ENCODE peak calls at places on chromosomes 4 and X, in five cellular contexts. R is GM12891, H is HepG2, Q is K562, D is H1. W is an unnamed sample.

GRCh38 chr4:120816385-120816784 is 106.1 kb downstream of the PRDM5 start:
- DNase-seq in R (no peak), H (no peak), Q (no peak), D (no peak), W (no peak)

GRCh38 chrX:48937065-48937907 is 18.5 kb upstream of the PIM2 start:
- DNase-seq in R (no peak), H (no peak), Q (peak), D (no peak), W (peak)

GRCh38 chr4:54541426-54542118 is 116.2 kb upstream of the KIT start:
- DNase-seq in R (no peak), H (no peak), Q (peak), D (no peak), W (no peak)

GRCh38 chr4:7383251-7383650 is 51.5 kb downstream of the PSAPL1 start:
- DNase-seq in R (no peak), H (no peak), Q (no peak), D (no peak), W (no peak)

GRCh38 chrX:148492057-148492456 is 8.4 kb upstream of the AFF2 start:
- DNase-seq in R (no peak), H (no peak), Q (no peak), D (no peak), W (no peak)

GRCh38 chr4:15034071-15034764 is 31.9 kb downstream of the CPEB2 start:
- DNase-seq in R (no peak), H (no peak), Q (no peak), D (no peak), W (no peak)

GRCh38 chr4:153610623-153611376 is 73.3 kb upstream of the TLR2 start:
- DNase-seq in R (no peak), H (no peak), Q (no peak), D (no peak), W (no peak)

GRCh38 chrX:81957900-81958545 is 756.1 kb downstream of the SH3BGRL start:
- DNase-seq in R (peak), H (no peak), Q (no peak), D (no peak), W (peak)

GRCh38 chr4:101393256-101393655 is 45.9 kb upstream of the PPP3CA start:
- DNase-seq in R (no peak), H (peak), Q (no peak), D (no peak), W (no peak)

GRCh38 chrX:152923599-152923998 is 25.7 kb downstream of the ZNF185 start:
- DNase-seq in R (no peak), H (no peak), Q (no peak), D (no peak), W (no peak)

GRCh38 chrX:22110729-22111494 is 78.8 kb downstream of the PHEX start:
- DNase-seq in R (no peak), H (no peak), Q (no peak), D (no peak), W (no peak)

GRCh38 chr4:185479507-185479971 is 8.0 kb upstream of the CCDC110 start:
- DNase-seq in R (peak), H (no peak), Q (no peak), D (no peak), W (peak)

DNA sequence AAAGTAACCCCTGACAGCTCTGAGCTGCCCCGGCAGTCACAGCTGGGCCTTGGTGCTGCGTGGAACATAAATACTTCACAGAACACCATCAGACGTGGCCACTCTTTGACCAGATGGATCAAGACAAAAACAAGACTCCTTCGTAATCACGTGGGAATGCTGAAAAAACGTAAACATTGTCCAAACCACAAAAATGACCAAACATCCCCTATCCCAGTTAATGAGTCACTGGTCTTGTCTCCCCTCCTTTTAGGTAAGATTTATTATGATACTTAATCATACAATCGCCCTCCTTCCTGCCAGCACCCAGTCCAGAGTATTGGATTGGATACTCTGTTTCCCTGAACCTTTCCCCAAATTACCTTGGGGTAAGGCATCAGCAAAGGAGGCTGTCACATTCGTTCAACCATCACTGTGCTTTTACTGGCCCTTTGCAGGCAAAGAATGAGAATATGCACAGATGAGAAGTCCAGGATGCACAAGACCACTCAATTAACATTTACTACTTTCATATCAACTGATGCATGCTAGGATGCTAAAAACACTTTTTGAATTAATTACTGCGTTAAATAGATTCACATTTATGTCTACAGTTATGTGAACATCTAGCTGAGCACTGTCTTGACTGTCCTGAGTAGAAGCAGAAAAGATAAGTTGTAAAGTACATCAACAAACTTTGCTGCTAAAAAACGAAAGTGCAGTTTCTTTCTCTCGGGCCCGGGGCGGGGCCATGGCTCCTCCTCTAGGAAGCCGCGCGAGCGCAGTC is 502 bp upstream of the TCEANC start:
- DNase-seq in R (no peak), H (no peak), Q (peak), D (no peak), W (no peak)
- TF ChIP-seq POLR2A in R (no peak), H (no peak), Q (no peak), D (no peak), W (no peak)

GRCh38 chr4:21544410-21544809 is 404.2 kb downstream of the KCNIP4 start:
- DNase-seq in R (no peak), H (no peak), Q (no peak), D (no peak), W (no peak)
- TF ChIP-seq TAF1 in R (no peak), H (no peak), Q (no peak), D (no peak), W (no peak)

GRCh38 chr4:94722270-94722669 is 35.5 kb upstream of the BMPR1B start:
- DNase-seq in R (no peak), H (no peak), Q (no peak), D (no peak), W (no peak)
- TF ChIP-seq POLR2A in R (no peak), H (no peak), Q (no peak), D (no peak), W (no peak)

GRCh38 chr4:113497154-113497553 is 264.4 kb downstream of the CAMK2D start:
- DNase-seq in R (no peak), H (no peak), Q (no peak), D (no peak), W (no peak)

GRCh38 chr4:113499166-113499565 is 262.4 kb downstream of the CAMK2D start:
- DNase-seq in R (no peak), H (peak), Q (no peak), D (no peak), W (no peak)

GRCh38 chr4:113496698-113497097 is 264.8 kb downstream of the CAMK2D start:
- DNase-seq in R (no peak), H (no peak), Q (no peak), D (no peak), W (no peak)

GRCh38 chr4:113502476-113502875 is 259.1 kb downstream of the CAMK2D start:
- DNase-seq in R (no peak), H (peak), Q (no peak), D (no peak), W (no peak)

GRCh38 chr4:113499696-113500095 is 261.8 kb downstream of the CAMK2D start:
- DNase-seq in R (no peak), H (peak), Q (no peak), D (no peak), W (no peak)
- TF ChIP-seq TAF1 in R (no peak), H (no peak), Q (no peak), D (no peak), W (no peak)

GRCh38 chr4:1721666-1722550 is 587 bp downstream of the TACC3 start:
- DNase-seq in R (no peak), H (no peak), Q (peak), D (no peak), W (no peak)

GRCh38 chr4:1721003-1721665 is at the start of the genes TACC3 and TMEM129:
- DNase-seq in R (peak), H (peak), Q (peak), D (peak), W (peak)

GRCh38 chr4:1722551-1723071 is 1.3 kb downstream of the TACC3 start:
- DNase-seq in R (no peak), H (no peak), Q (no peak), D (no peak), W (no peak)

GRCh38 chr4:1718095-1718850 is 2.9 kb downstream of the TMEM129 start:
- DNase-seq in R (no peak), H (no peak), Q (no peak), D (no peak), W (no peak)

DNA sequence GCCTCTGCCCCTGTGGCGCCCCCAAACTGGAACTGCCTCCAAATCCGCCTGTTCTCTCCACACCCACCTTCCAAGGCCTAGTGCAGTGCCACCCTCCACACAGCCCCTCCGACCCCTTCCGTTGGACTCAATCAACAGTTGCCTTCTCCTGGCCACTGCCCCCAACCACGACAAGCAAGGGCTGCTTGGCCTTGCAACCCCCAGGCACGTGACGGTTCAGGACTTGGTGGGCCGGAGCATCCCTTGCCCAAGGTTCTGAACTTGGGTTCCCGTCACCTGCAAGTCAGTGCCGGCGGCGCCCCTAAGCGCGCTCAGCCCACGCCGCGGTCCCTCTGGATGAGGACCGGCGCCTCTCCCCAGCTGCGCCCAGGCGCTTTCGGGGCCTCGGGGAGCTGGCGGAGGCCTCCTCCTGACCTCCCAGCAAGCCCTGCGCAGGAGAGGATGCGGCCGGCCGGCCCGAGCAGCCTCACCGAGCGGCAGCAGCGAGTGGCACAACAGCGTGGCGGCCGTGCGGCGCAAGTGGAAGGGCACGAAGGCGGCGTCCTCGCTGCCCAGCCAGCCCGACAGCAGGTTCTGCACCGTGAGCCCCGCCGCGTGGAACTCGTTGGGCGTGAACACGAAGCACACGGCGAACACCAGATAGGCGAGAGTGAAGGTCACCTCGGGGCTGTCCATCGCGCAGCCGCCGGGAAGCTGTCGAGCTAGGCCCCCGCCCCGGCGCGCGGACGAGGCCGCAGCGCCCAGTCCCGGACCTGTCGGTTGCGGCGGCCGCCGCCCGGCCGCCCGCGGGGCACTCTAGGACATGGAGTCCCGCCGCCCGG is 750 bp downstream of the TMEM129 start:
- DNase-seq in R (no peak), H (no peak), Q (peak), D (no peak), W (no peak)
- TF ChIP-seq POLR2A in R (no peak), H (no peak), Q (peak), D (peak), W (no peak)

DNA sequence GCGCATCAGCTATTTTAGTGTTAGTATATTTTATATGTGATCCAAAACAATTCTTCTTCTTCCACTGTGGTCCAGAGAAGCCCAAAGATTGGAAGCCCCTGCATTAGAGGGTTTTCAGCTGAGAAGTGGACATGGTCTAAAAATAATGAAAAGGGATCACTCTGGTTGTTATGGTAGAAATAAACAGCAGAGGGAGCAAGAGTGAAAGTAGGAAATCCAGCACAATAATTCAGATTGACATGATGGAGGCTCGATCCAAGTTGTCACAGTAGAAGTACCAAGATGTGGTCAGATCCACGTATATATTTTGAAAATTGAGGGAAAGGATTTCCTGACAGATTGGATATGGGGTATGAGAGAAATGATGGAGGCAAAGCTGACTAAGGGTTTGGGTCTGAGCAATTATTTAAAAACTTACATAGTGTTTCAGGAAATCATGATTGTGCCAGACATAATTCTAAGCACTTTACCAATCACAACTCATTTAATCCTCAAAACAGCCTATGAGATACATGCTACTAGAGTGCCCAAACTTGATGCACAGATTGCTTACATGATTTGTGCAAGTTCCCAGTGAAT is 17.0 kb upstream of the TMEM144 start:
- DNase-seq in R (no peak), H (peak), Q (peak), D (no peak), W (no peak)
- TF ChIP-seq TAF1 in R (no peak), H (no peak), Q (no peak), D (no peak), W (no peak)

GRCh38 chrX:107731831-107732502 is 43.6 kb downstream of the TSC22D3 start:
- DNase-seq in R (no peak), H (no peak), Q (peak), D (no peak), W (no peak)
- TF ChIP-seq POLR2A in R (no peak), H (no peak), Q (no peak), D (peak), W (no peak)

GRCh38 chr4:1802151-1802715 is 9.1 kb downstream of the FGFR3 start:
- DNase-seq in R (no peak), H (peak), Q (peak), D (no peak), W (no peak)
- TF ChIP-seq TAF1 in R (no peak), H (peak), Q (no peak), D (no peak), W (no peak)

W was measured in GM12892.